ENCODE peak calls at places on chromosomes 16 and 17, in six cellular contexts. H is esophagus squamous epithelium, M is SW480, C is Calu3, V is A549, I is frontal cortex. P is an unnamed sample.

GRCh38 chr17:4229627-4230026 is 34.2 kb downstream of the ANKFY1 start:
- DNase-seq in H (no peak), I (no peak), M (peak), V (no peak), C (no peak), P (peak)

GRCh38 chr16:53949716-53950410 is 245.9 kb downstream of the FTO start:
- DNase-seq in C (no peak), V (no peak), H (no peak), I (no peak), M (no peak), P (no peak)

GRCh38 chr16:71709231-71709781 is 15.2 kb downstream of the PHLPP2 start:
- DNase-seq in I (no peak), C (no peak), V (no peak), H (no peak), M (no peak), P (no peak)

GRCh38 chr16:85522842-85523601 is 90.1 kb upstream of the GSE1 start:
- DNase-seq in M (no peak), V (no peak), C (no peak), I (no peak), H (no peak), P (peak)

GRCh38 chr17:1486802-1487695 is 5.4 kb downstream of the MYO1C start:
- DNase-seq in H (no peak), I (peak), V (peak), C (peak), M (peak), P (no peak)

GRCh38 chr16:49658491-49658890 is 197.4 kb downstream of the ZNF423 start:
- DNase-seq in V (no peak), I (no peak), H (no peak), M (no peak), C (no peak), P (no peak)

GRCh38 chr16:23081675-23082119 is 67.6 kb downstream of the USP31 start:
- DNase-seq in V (peak), H (no peak), I (no peak), M (no peak), C (no peak), P (no peak)

GRCh38 chr16:22736791-22737190 is 77.2 kb upstream of the HS3ST2 start:
- DNase-seq in V (no peak), I (no peak), H (no peak), M (no peak), C (no peak), P (no peak)

GRCh38 chr17:38750044-38750311 is 1.8 kb upstream of the PCGF2 start:
- DNase-seq in H (no peak), C (no peak), I (no peak), M (no peak), V (no peak), P (no peak)

GRCh38 chr16:49351119-49351518 is 22.5 kb upstream of the C16orf78 start:
- DNase-seq in I (no peak), V (no peak), H (no peak), C (no peak), M (no peak), P (no peak)

GRCh38 chr17:30449480-30449879 is 27.7 kb upstream of the GOSR1 start:
- DNase-seq in M (no peak), C (no peak), I (no peak), H (no peak), V (no peak), P (no peak)

GRCh38 chr16:79839851-79840321 is 239.3 kb upstream of the MAF start:
- DNase-seq in C (no peak), M (no peak), I (no peak), V (no peak), H (no peak), P (no peak)

GRCh38 chr16:77555781-77556180 is 120.9 kb upstream of the ADAMTS18 start:
- DNase-seq in M (no peak), V (no peak), I (no peak), C (no peak), H (no peak), P (no peak)

GRCh38 chr16:67922221-67922620 is 9.4 kb downstream of the CTRL start:
- DNase-seq in C (no peak), V (no peak), H (no peak), M (no peak), I (no peak), P (no peak)

GRCh38 chr17:40922239-40922638 is 15.2 kb downstream of the KRT23 start:
- DNase-seq in C (peak), H (no peak), V (peak), I (no peak), M (peak), P (peak)

GRCh38 chr16:31451681-31452351 is 7.5 kb upstream of the ARMC5 start:
- DNase-seq in M (peak), I (no peak), C (peak), H (no peak), V (peak), P (peak)

GRCh38 chr17:732788-733720 is 658 bp downstream of the TLCD3A start:
- DNase-seq in M (peak), I (peak), V (no peak), C (peak), H (no peak), P (peak)

GRCh38 chr16:65904361-65904760 is 462.1 kb upstream of the CDH5 start:
- DNase-seq in M (no peak), I (no peak), V (no peak), C (no peak), H (no peak), P (no peak)

GRCh38 chr17:16073845-16074244 is 74.2 kb downstream of the TTC19 start:
- DNase-seq in V (no peak), H (no peak), I (no peak), C (no peak), M (no peak), P (no peak)

GRCh38 chr16:586047-586644 is 3.7 kb upstream of the RAB40C start:
- DNase-seq in H (no peak), C (no peak), I (no peak), M (no peak), V (no peak), P (no peak)